ENCODE peak calls at places on chromosomes 1 and 21, in six cellular contexts. Z is Peyer's patch, W is lower lobe of right lung, M is fibroblast of pulmonary artery, T is esophagus squamous epithelium, A is retinal pigment epithelial cell. J is an unnamed sample.

GRCh38 chr1:156498447-156499193 is 2.0 kb downstream of the MEF2D start:
- DNase-seq in Z (no peak), W (no peak), M (peak), T (no peak), A (no peak), J (no peak)

GRCh38 chr21:15953551-15954116 is 223.9 kb downstream of the USP25 start:
- DNase-seq in Z (no peak), W (no peak), M (no peak), T (no peak), A (no peak), J (no peak)

GRCh38 chr1:85343213-85343611 is 66.8 kb upstream of the BCL10 start:
- DNase-seq in Z (no peak), W (no peak), M (peak), T (no peak), A (no peak), J (no peak)

GRCh38 chr1:151061012-151061401 is 810 bp downstream of the MLLT11 start:
- DNase-seq in Z (no peak), W (no peak), M (no peak), T (no peak), A (no peak), J (no peak)

GRCh38 chr21:42781981-42782722 is 97.2 kb downstream of the WDR4 start:
- DNase-seq in Z (no peak), W (no peak), M (no peak), T (no peak), A (no peak), J (no peak)

GRCh38 chr1:101098327-101098726 is 72.7 kb upstream of the DPH5 start:
- DNase-seq in Z (no peak), W (no peak), M (no peak), T (no peak), A (no peak), J (no peak)

GRCh38 chr1:198937231-198938031 is 298.6 kb downstream of the PTPRC start:
- DNase-seq in Z (peak), W (no peak), M (peak), T (no peak), A (peak), J (no peak)

GRCh38 chr1:203152158-203153034 is 23.2 kb downstream of the MYBPH start:
- DNase-seq in Z (no peak), W (no peak), M (no peak), T (no peak), A (peak), J (no peak)

GRCh38 chr1:221902961-221903360 is 161.1 kb upstream of the DUSP10 start:
- DNase-seq in Z (no peak), W (no peak), M (no peak), T (no peak), A (no peak), J (no peak)

GRCh38 chr1:192559115-192560006 is 16.2 kb upstream of the RGS1 start:
- DNase-seq in Z (no peak), W (no peak), M (peak), T (no peak), A (peak), J (no peak)

GRCh38 chr1:34923490-34923889 is 6.0 kb downstream of the DLGAP3 start:
- DNase-seq in Z (no peak), W (no peak), M (no peak), T (no peak), A (no peak), J (no peak)

GRCh38 chr1:156747737-156748669 is 3.5 kb downstream of the HDGF start:
- DNase-seq in Z (no peak), W (no peak), M (no peak), T (no peak), A (no peak), J (no peak)

GRCh38 chr1:84078108-84078823 is 65.8 kb upstream of the PRKACB start:
- DNase-seq in Z (no peak), W (no peak), M (peak), T (no peak), A (no peak), J (no peak)

GRCh38 chr1:16167331-16168143 is 11.7 kb upstream of the EPHA2 start:
- DNase-seq in Z (peak), W (no peak), M (no peak), T (no peak), A (no peak), J (no peak)

GRCh38 chr1:168079761-168080160 is 57.0 kb downstream of the GPR161 start:
- DNase-seq in Z (no peak), W (no peak), M (peak), T (no peak), A (no peak), J (no peak)

GRCh38 chr1:113250161-113250560 is 140.2 kb upstream of the MAGI3 start:
- DNase-seq in Z (no peak), W (no peak), M (no peak), T (no peak), A (no peak), J (no peak)

GRCh38 chr1:116504308-116505156 is 66.3 kb downstream of the CD58 start:
- DNase-seq in Z (peak), W (peak), M (peak), T (peak), A (no peak), J (peak)

GRCh38 chr1:247679639-247680038 is at the start of gene OR13G1:
- DNase-seq in Z (no peak), W (no peak), M (no peak), T (no peak), A (no peak), J (no peak)

GRCh38 chr1:216958569-216958968 is 235.3 kb upstream of the ESRRG start:
- DNase-seq in Z (no peak), W (no peak), M (no peak), T (no peak), A (no peak), J (no peak)

GRCh38 chr1:119358661-119359060 is 9.9 kb upstream of the HAO2 start:
- DNase-seq in Z (no peak), W (no peak), M (no peak), T (no peak), A (no peak), J (no peak)

GRCh38 chr1:240189386-240189989 is 97.8 kb downstream of the FMN2 start:
- DNase-seq in Z (no peak), W (no peak), M (peak), T (no peak), A (no peak), J (no peak)

GRCh38 chr21:31222142-31222541 is 121.9 kb downstream of the TIAM1 start:
- DNase-seq in Z (no peak), W (no peak), M (peak), T (no peak), A (peak), J (no peak)

GRCh38 chr1:38061883-38062328 is 15.3 kb upstream of the POU3F1 start:
- DNase-seq in Z (no peak), W (no peak), M (no peak), T (no peak), A (no peak), J (no peak)

GRCh38 chr1:80536464-80536863 is 1264.3 kb upstream of the ADGRL2 start:
- DNase-seq in Z (no peak), W (no peak), M (no peak), T (no peak), A (no peak), J (no peak)

GRCh38 chr1:32250893-32251716 is at the start of gene LCK:
- DNase-seq in Z (peak), W (no peak), M (no peak), T (no peak), A (no peak), J (peak)

GRCh38 chr1:72221811-72222210 is 60.5 kb downstream of the NEGR1 start:
- DNase-seq in Z (no peak), W (no peak), M (no peak), T (no peak), A (no peak), J (no peak)

GRCh38 chr1:193658711-193659110 is 472.3 kb upstream of the B3GALT2 start:
- DNase-seq in Z (no peak), W (no peak), M (no peak), T (no peak), A (no peak), J (no peak)

GRCh38 chr1:67597336-67597735 is 87.7 kb upstream of the GADD45A start:
- DNase-seq in Z (no peak), W (no peak), M (no peak), T (no peak), A (no peak), J (no peak)

GRCh38 chr21:14591277-14591876 is 45.3 kb upstream of the SAMSN1 start:
- DNase-seq in Z (no peak), W (no peak), M (no peak), T (no peak), A (peak), J (no peak)

GRCh38 chr1:18932387-18932786 is 24.1 kb downstream of the IFFO2 start:
- DNase-seq in Z (no peak), W (peak), M (no peak), T (no peak), A (no peak), J (no peak)

GRCh38 chr1:169091480-169091941 is 15.0 kb upstream of the ATP1B1 start:
- DNase-seq in Z (no peak), W (no peak), M (no peak), T (no peak), A (no peak), J (no peak)

GRCh38 chr21:25501996-25502665 is 105.2 kb downstream of the MRPL39 start:
- DNase-seq in Z (no peak), W (no peak), M (no peak), T (no peak), A (no peak), J (no peak)

GRCh38 chr1:22747021-22747734 is 36.5 kb downstream of the EPHB2 start:
- DNase-seq in Z (no peak), W (no peak), M (peak), T (no peak), A (peak), J (no peak)

GRCh38 chr1:202958544-202959275 is 598 bp upstream of the ADIPOR1 start:
- DNase-seq in Z (no peak), W (no peak), M (no peak), T (no peak), A (no peak), J (no peak)

GRCh38 chr1:68221971-68222355 is 10.4 kb downstream of the WLS start:
- DNase-seq in Z (no peak), W (no peak), M (peak), T (no peak), A (no peak), J (no peak)

GRCh38 chr1:45926302-45926701 is 122.9 kb downstream of the MAST2 start:
- DNase-seq in Z (no peak), W (no peak), M (no peak), T (no peak), A (no peak), J (no peak)

GRCh38 chr1:229372251-229372650 is 29.4 kb upstream of the CCSAP start:
- DNase-seq in Z (no peak), W (no peak), M (no peak), T (no peak), A (no peak), J (no peak)

GRCh38 chr1:241934181-241934815 is 23.3 kb upstream of the BECN2 start:
- DNase-seq in Z (no peak), W (no peak), M (peak), T (no peak), A (peak), J (no peak)

GRCh38 chr1:153985341-153985912 is 712 bp downstream of the RAB13 start:
- DNase-seq in Z (no peak), W (no peak), M (peak), T (no peak), A (no peak), J (no peak)

GRCh38 chr21:14523234-14523633 is 22.9 kb downstream of the SAMSN1 start:
- DNase-seq in Z (no peak), W (no peak), M (no peak), T (no peak), A (no peak), J (no peak)

GRCh38 chr1:41713141-41713540 is 205.6 kb downstream of the HIVEP3 start:
- DNase-seq in Z (no peak), W (no peak), M (no peak), T (no peak), A (no peak), J (no peak)
- TF ChIP-seq CTCF in Z (no peak), W (no peak), M (no peak), T (no peak), A (no peak), J (no peak)

GRCh38 chr1:246647113-246647512 is 77.1 kb upstream of the SCCPDH start:
- DNase-seq in Z (no peak), W (no peak), M (peak), T (no peak), A (no peak), J (no peak)
- TF ChIP-seq CTCF in Z (peak), W (peak), M (peak), T (no peak), A (peak), J (no peak)

DNA sequence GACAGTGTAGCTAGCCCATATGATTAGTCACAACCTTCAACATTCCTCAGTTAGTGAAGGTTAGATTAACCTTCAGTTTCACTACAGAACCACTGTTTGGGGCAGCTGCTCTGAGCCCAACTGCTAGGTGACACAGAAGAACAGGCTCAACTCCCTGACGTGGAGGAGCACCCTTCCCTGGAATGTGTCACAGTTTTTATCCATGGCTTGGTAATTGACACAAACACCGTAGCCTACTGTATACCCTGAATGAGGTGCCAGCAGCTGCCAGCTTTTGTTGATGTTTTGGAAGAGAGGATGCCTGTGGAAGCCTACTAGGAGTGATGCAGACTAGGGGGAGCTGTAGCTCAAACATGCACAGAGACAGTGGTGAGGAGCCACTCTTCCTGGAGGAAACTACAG is 56.6 kb upstream of the CR2 start:
- DNase-seq in Z (no peak), W (no peak), M (no peak), T (no peak), A (no peak), J (no peak)
- TF ChIP-seq CTCF in Z (no peak), W (no peak), M (peak), T (no peak), A (peak), J (no peak)

GRCh38 chr1:29800522-29800956 is 564.2 kb downstream of the PTPRU start:
- DNase-seq in Z (no peak), W (no peak), M (no peak), T (no peak), A (no peak), J (no peak)

GRCh38 chr1:29801003-29801402 is 564.7 kb downstream of the PTPRU start:
- DNase-seq in Z (no peak), W (no peak), M (no peak), T (no peak), A (no peak), J (no peak)

GRCh38 chr1:29803486-29803885 is 567.2 kb downstream of the PTPRU start:
- DNase-seq in Z (peak), W (no peak), M (no peak), T (no peak), A (no peak), J (no peak)

GRCh38 chr1:29801561-29801973 is 565.2 kb downstream of the PTPRU start:
- DNase-seq in Z (peak), W (no peak), M (no peak), T (no peak), A (no peak), J (no peak)

DNA sequence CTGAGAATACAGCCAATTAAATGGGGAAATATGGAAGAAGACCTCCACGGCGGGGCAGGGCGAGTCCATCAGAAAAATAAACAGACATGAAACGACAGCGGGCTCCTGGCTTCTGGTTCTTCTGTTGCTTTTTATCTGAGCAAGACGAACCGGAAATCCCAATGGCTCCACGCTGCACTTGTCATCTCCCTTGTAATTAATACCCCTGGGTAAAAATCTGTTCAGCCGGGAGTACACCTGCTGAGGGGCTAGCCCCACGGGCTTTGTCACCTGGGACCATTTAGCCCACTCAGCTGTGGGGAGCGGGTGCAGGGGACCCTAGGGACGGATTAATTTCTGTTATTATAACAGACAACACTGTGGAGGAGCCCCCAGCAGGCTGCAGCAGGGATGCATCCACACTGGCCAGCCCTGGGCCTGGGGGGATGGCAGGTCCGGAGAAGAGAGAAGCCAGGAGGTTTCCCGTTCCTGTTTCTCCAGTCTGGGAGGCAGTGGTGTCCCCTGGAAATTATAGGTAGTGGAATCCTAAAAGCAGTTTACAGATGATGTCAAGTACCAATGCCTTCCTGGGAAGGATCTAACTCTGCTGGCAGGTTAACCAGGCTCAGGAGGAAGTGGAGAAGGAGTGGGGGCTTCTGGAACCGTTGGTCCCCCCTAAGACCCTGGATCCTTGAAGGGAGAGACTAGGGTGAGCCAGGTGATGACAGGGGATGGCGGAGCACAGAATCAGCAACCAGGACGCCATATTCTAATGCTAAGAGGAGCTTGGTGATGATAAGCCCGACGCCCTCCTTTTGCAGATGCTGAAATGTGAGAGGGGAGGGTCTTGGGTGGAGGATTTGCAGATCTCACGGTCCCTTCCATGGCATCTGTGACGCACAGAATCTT is 566.1 kb downstream of the PTPRU start:
- DNase-seq in Z (peak), W (no peak), M (no peak), T (no peak), A (no peak), J (no peak)
- TF ChIP-seq CTCF in Z (no peak), W (no peak), M (no peak), T (no peak), A (no peak), J (no peak)

GRCh38 chr1:62746809-62747138 is 37.2 kb upstream of the ATG4C start:
- DNase-seq in Z (no peak), W (no peak), M (no peak), T (no peak), A (no peak), J (no peak)
- TF ChIP-seq CTCF in Z (no peak), W (no peak), M (no peak), T (no peak), A (no peak), J (no peak)

DNA sequence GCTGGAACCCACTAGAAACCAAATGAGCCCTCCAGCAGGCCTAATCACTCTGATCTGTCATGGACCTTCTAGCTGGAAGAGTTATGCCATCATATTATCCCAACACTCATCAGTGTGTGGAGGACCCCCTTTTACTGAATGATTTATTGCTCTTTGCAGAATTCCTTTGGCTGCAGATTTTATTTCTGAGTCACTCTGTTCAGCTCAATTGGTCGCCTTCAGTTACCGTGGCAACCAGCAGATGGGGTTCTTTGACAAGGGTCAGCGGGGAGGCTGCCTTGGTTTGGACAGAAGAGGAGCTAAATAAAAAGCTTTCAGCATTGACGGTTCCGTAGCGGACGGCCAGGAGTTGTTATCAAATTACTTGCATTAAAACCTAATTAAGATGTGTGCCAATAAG is 220.1 kb downstream of the SDCCAG8 start:
- DNase-seq in Z (no peak), W (no peak), M (peak), T (no peak), A (no peak), J (no peak)
- TF ChIP-seq CTCF in Z (no peak), W (no peak), M (peak), T (no peak), A (no peak), J (no peak)

DNA sequence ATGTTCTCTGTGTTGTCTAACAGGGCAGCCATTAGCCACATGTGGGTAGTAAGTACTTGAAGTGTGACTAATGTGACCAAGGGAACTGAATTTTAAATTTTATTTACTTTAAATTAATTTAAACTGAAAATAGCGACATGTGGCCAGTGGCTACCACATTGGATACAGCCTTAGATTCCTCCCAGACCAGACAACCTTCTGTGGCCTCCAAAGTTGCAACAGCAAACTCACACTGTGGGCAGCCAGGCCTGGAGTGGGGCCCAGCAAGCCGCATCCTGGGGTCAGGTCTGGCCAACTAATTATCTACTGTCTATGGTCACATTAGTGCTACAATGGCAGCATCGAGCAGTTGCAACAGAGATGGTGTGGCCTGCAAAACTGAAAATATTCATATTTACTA is 11.7 kb downstream of the EIF2D start:
- DNase-seq in Z (no peak), W (no peak), M (no peak), T (no peak), A (no peak), J (no peak)
- TF ChIP-seq CTCF in Z (no peak), W (no peak), M (no peak), T (no peak), A (no peak), J (no peak)

GRCh38 chr1:98260839-98261238 is 340.0 kb upstream of the DPYD start:
- DNase-seq in Z (no peak), W (no peak), M (no peak), T (no peak), A (no peak), J (no peak)
- TF ChIP-seq CTCF in Z (no peak), W (no peak), M (no peak), T (no peak), A (no peak), J (no peak)

DNA sequence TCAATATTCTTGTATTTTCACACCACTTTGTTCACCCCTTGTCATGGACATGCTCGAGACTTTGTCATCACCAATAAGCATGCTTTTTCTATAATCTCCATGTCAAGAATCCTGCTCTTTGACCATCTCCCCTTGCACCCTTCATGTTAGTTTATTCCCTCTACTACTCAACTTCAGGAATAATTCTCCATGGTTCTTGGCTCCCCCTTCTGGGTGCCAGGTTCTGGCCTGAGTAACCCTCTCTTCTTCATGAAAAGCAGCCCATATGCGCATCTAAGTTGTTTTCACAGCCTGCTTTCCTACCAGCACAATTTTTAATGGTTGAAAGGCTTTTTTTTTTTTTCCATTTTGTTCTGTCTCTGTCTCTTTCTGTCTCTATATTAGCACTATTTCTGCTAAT is 160.7 kb downstream of the LEPR start:
- DNase-seq in Z (no peak), W (no peak), M (peak), T (no peak), A (no peak), J (no peak)
- TF ChIP-seq CTCF in Z (no peak), W (peak), M (peak), T (no peak), A (peak), J (peak)

J was measured in right lobe of liver.